ENCODE peak calls at places on chromosomes 4 and X, in ten cellular contexts. One of them, this sample, is unnamed.

GRCh38 chr4:125736057-125736456 is 421.3 kb downstream of the FAT4 start:
- DNase-seq in sigmoid colon: no peak
- DNase-seq in transverse colon: no peak
- DNase-seq in HCT116: no peak
- DNase-seq in upper lobe of left lung: no peak
- DNase-seq in Panc1: no peak
- DNase-seq in suprapubic skin: no peak
- DNase-seq in SK-N-SH: peak; percentile 4
- DNase-seq in breast epithelium: no peak
- DNase-seq in esophagus muscularis mucosa: no peak
- DNase-seq in this sample: no peak

GRCh38 chr4:44415251-44415650 is 33.4 kb downstream of the KCTD8 start:
- DNase-seq in suprapubic skin: no peak
- DNase-seq in HCT116: no peak
- DNase-seq in breast epithelium: no peak
- DNase-seq in Panc1: no peak
- DNase-seq in sigmoid colon: no peak
- DNase-seq in SK-N-SH: no peak
- DNase-seq in upper lobe of left lung: no peak
- DNase-seq in transverse colon: no peak
- DNase-seq in esophagus muscularis mucosa: no peak
- DNase-seq in this sample: no peak

GRCh38 chr4:132865922-132866321 is 283.2 kb upstream of the PCDH10 start:
- DNase-seq in SK-N-SH: no peak
- DNase-seq in esophagus muscularis mucosa: no peak
- DNase-seq in transverse colon: no peak
- DNase-seq in HCT116: no peak
- DNase-seq in sigmoid colon: no peak
- DNase-seq in suprapubic skin: no peak
- DNase-seq in breast epithelium: no peak
- DNase-seq in upper lobe of left lung: no peak
- DNase-seq in Panc1: no peak
- DNase-seq in this sample: no peak

GRCh38 chrX:93985621-93986020 is 311.6 kb downstream of the FAM133A start:
- DNase-seq in breast epithelium: no peak
- DNase-seq in SK-N-SH: no peak
- DNase-seq in transverse colon: no peak
- DNase-seq in HCT116: no peak
- DNase-seq in Panc1: no peak
- DNase-seq in esophagus muscularis mucosa: no peak
- DNase-seq in upper lobe of left lung: no peak
- DNase-seq in suprapubic skin: no peak
- DNase-seq in sigmoid colon: no peak
- DNase-seq in this sample: no peak

GRCh38 chr4:103198111-103198765 is at the start of gene CENPE:
- DNase-seq in esophagus muscularis mucosa: peak; percentile 97
- DNase-seq in HCT116: peak; percentile 83
- DNase-seq in SK-N-SH: peak; percentile 88
- DNase-seq in transverse colon: peak; percentile 88
- DNase-seq in breast epithelium: peak; percentile 58
- DNase-seq in upper lobe of left lung: peak; percentile 95
- DNase-seq in Panc1: peak; percentile 55
- DNase-seq in sigmoid colon: peak; percentile 90
- DNase-seq in suprapubic skin: peak; percentile 92
- DNase-seq in this sample: peak; percentile 74

GRCh38 chr4:123350191-123350544 is 46.4 kb upstream of the SPRY1 start:
- DNase-seq in upper lobe of left lung: no peak
- DNase-seq in SK-N-SH: no peak
- DNase-seq in HCT116: peak; percentile 16
- DNase-seq in sigmoid colon: no peak
- DNase-seq in transverse colon: peak; percentile 36
- DNase-seq in esophagus muscularis mucosa: no peak
- DNase-seq in breast epithelium: no peak
- DNase-seq in suprapubic skin: no peak
- DNase-seq in Panc1: no peak
- DNase-seq in this sample: peak; percentile 40

GRCh38 chr4:26687728-26688127 is 103.8 kb downstream of the TBC1D19 start:
- DNase-seq in upper lobe of left lung: no peak
- DNase-seq in transverse colon: no peak
- DNase-seq in breast epithelium: no peak
- DNase-seq in sigmoid colon: no peak
- DNase-seq in esophagus muscularis mucosa: no peak
- DNase-seq in HCT116: no peak
- DNase-seq in suprapubic skin: no peak
- DNase-seq in SK-N-SH: no peak
- DNase-seq in Panc1: no peak
- DNase-seq in this sample: no peak

GRCh38 chr4:173934201-173934600 is 349.3 kb downstream of the FBXO8 start:
- DNase-seq in Panc1: no peak
- DNase-seq in transverse colon: no peak
- DNase-seq in upper lobe of left lung: no peak
- DNase-seq in breast epithelium: no peak
- DNase-seq in esophagus muscularis mucosa: no peak
- DNase-seq in suprapubic skin: no peak
- DNase-seq in HCT116: no peak
- DNase-seq in SK-N-SH: no peak
- DNase-seq in sigmoid colon: no peak
- DNase-seq in this sample: no peak

GRCh38 chr4:99485212-99485611 is 25.6 kb upstream of the C4orf17 start:
- DNase-seq in sigmoid colon: no peak
- DNase-seq in SK-N-SH: no peak
- DNase-seq in HCT116: no peak
- DNase-seq in breast epithelium: no peak
- DNase-seq in upper lobe of left lung: no peak
- DNase-seq in suprapubic skin: no peak
- DNase-seq in esophagus muscularis mucosa: no peak
- DNase-seq in transverse colon: no peak
- DNase-seq in Panc1: no peak
- DNase-seq in this sample: no peak

GRCh38 chr4:88003261-88003660 is 4.2 kb upstream of the PKD2 start:
- DNase-seq in HCT116: no peak
- DNase-seq in breast epithelium: no peak
- DNase-seq in suprapubic skin: no peak
- DNase-seq in esophagus muscularis mucosa: no peak
- DNase-seq in transverse colon: no peak
- DNase-seq in SK-N-SH: no peak
- DNase-seq in Panc1: no peak
- DNase-seq in sigmoid colon: no peak
- DNase-seq in upper lobe of left lung: no peak
- DNase-seq in this sample: no peak

GRCh38 chr4:82799006-82799881 is 648 bp upstream of the SCD5 start:
- DNase-seq in Panc1: no peak
- DNase-seq in SK-N-SH: peak; percentile 44
- DNase-seq in HCT116: no peak
- DNase-seq in suprapubic skin: no peak
- DNase-seq in upper lobe of left lung: no peak
- DNase-seq in transverse colon: peak; percentile 13
- DNase-seq in esophagus muscularis mucosa: no peak
- DNase-seq in sigmoid colon: no peak
- DNase-seq in breast epithelium: no peak
- DNase-seq in this sample: peak; percentile 58

GRCh38 chr4:156765277-156765676 is 206.3 kb downstream of the PDGFC start:
- DNase-seq in SK-N-SH: no peak
- DNase-seq in sigmoid colon: no peak
- DNase-seq in breast epithelium: no peak
- DNase-seq in suprapubic skin: no peak
- DNase-seq in HCT116: no peak
- DNase-seq in transverse colon: no peak
- DNase-seq in esophagus muscularis mucosa: no peak
- DNase-seq in Panc1: no peak
- DNase-seq in upper lobe of left lung: no peak
- DNase-seq in this sample: no peak

GRCh38 chr4:2462218-2462991 is 6.5 kb upstream of the RNF4 start:
- DNase-seq in SK-N-SH: peak; percentile 96
- DNase-seq in Panc1: no peak
- DNase-seq in transverse colon: peak; percentile 66
- DNase-seq in upper lobe of left lung: peak; percentile 94
- DNase-seq in sigmoid colon: peak; percentile 85
- DNase-seq in HCT116: peak; percentile 15
- DNase-seq in suprapubic skin: no peak
- DNase-seq in breast epithelium: peak; percentile 19
- DNase-seq in esophagus muscularis mucosa: no peak
- DNase-seq in this sample: peak; percentile 42

DNA sequence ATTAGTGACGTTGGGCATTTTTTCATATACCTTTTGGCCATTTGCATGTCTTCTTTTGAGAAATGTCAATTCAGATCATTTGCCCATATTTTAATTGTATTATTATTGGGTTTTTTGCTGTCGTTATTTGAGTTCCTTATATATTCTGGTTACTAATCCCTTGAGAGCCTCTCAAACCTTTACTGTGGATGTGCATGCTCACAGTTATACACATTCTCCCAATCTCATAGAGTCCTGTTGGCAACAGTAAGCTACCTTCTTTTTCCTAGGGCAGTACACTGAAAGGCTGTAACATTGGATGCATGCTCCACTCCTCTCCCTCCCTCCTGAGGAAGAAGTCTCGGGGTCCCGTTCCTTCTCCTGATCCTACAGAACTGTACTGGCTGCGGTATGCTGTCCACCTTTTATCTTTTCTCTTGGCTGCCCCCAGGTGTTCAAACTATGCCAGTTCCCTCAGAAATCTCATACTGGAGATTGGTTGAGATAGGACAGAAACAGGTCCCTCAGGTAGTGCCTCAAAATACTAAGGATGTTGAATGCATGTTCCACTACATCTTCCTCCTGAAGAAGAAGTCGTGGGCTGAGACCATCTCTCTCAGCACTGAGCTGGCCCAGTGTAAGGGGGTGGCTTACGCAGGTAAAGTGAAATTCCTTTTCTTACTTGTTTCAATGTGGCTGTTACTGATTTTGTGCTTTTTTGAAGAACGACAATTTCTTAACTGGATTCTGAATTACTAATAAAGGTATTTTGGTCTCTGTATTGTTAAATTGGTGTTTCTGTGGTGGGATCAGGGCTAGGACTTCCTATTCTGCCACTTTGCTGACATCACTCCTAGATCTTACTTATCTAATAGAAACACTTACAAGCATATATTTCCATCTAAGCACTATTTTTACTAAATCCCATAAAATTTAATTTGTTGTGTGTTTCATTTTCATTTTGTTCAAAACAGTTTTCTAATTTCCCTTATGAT is 145.4 kb upstream of the HUWE1 start:
- DNase-seq in SK-N-SH: peak; percentile 45
- DNase-seq in transverse colon: peak; percentile 33
- DNase-seq in esophagus muscularis mucosa: no peak
- DNase-seq in sigmoid colon: no peak
- DNase-seq in upper lobe of left lung: no peak
- DNase-seq in HCT116: peak; percentile 28
- DNase-seq in Panc1: no peak
- DNase-seq in breast epithelium: no peak
- DNase-seq in suprapubic skin: no peak
- DNase-seq in this sample: peak; percentile 21
- TF ChIP-seq CTCF in SK-N-SH: peak; percentile 55
- TF ChIP-seq CTCF in transverse colon: peak; percentile 19
- TF ChIP-seq CTCF in esophagus muscularis mucosa: no peak
- TF ChIP-seq CTCF in sigmoid colon: no peak
- TF ChIP-seq CTCF in upper lobe of left lung: no peak
- TF ChIP-seq CTCF in HCT116: peak; percentile 50
- TF ChIP-seq CTCF in Panc1: peak; percentile 67
- TF ChIP-seq CTCF in breast epithelium: peak; percentile 37
- TF ChIP-seq CTCF in suprapubic skin: no peak
- TF ChIP-seq CTCF in this sample: no peak

GRCh38 chrX:97740886-97741285 is 857.2 kb downstream of the RPA4 start:
- DNase-seq in upper lobe of left lung: no peak
- DNase-seq in esophagus muscularis mucosa: no peak
- DNase-seq in transverse colon: no peak
- DNase-seq in HCT116: no peak
- DNase-seq in Panc1: no peak
- DNase-seq in sigmoid colon: no peak
- DNase-seq in suprapubic skin: no peak
- DNase-seq in breast epithelium: no peak
- DNase-seq in SK-N-SH: no peak
- DNase-seq in this sample: no peak
- TF ChIP-seq POLR2AphosphoS5 in upper lobe of left lung: no peak
- TF ChIP-seq POLR2AphosphoS5 in esophagus muscularis mucosa: no peak
- TF ChIP-seq POLR2AphosphoS5 in transverse colon: no peak
- TF ChIP-seq POLR2AphosphoS5 in HCT116: no peak
- TF ChIP-seq POLR2AphosphoS5 in Panc1: no peak
- TF ChIP-seq POLR2AphosphoS5 in sigmoid colon: no peak
- TF ChIP-seq POLR2AphosphoS5 in suprapubic skin: no peak
- TF ChIP-seq POLR2AphosphoS5 in breast epithelium: no peak
- TF ChIP-seq POLR2AphosphoS5 in SK-N-SH: no peak
- TF ChIP-seq POLR2AphosphoS5 in this sample: no peak

GRCh38 chr4:181820518-181820917 is 422.7 kb upstream of the TENM3 start:
- DNase-seq in esophagus muscularis mucosa: no peak
- DNase-seq in SK-N-SH: no peak
- DNase-seq in Panc1: no peak
- DNase-seq in breast epithelium: no peak
- DNase-seq in upper lobe of left lung: no peak
- DNase-seq in transverse colon: no peak
- DNase-seq in sigmoid colon: no peak
- DNase-seq in suprapubic skin: no peak
- DNase-seq in HCT116: no peak
- DNase-seq in this sample: no peak

GRCh38 chr4:181823645-181824044 is 419.6 kb upstream of the TENM3 start:
- DNase-seq in transverse colon: no peak
- DNase-seq in upper lobe of left lung: no peak
- DNase-seq in sigmoid colon: no peak
- DNase-seq in Panc1: no peak
- DNase-seq in esophagus muscularis mucosa: no peak
- DNase-seq in breast epithelium: no peak
- DNase-seq in SK-N-SH: no peak
- DNase-seq in suprapubic skin: no peak
- DNase-seq in HCT116: no peak
- DNase-seq in this sample: no peak

GRCh38 chr4:181822005-181822375 is 421.2 kb upstream of the TENM3 start:
- DNase-seq in upper lobe of left lung: no peak
- DNase-seq in esophagus muscularis mucosa: no peak
- DNase-seq in breast epithelium: no peak
- DNase-seq in HCT116: no peak
- DNase-seq in SK-N-SH: peak; percentile 23
- DNase-seq in sigmoid colon: no peak
- DNase-seq in Panc1: no peak
- DNase-seq in suprapubic skin: no peak
- DNase-seq in transverse colon: no peak
- DNase-seq in this sample: no peak

GRCh38 chr4:181821039-181822004 is 421.9 kb upstream of the TENM3 start:
- DNase-seq in transverse colon: no peak
- DNase-seq in suprapubic skin: no peak
- DNase-seq in esophagus muscularis mucosa: no peak
- DNase-seq in upper lobe of left lung: no peak
- DNase-seq in SK-N-SH: no peak
- DNase-seq in HCT116: no peak
- DNase-seq in breast epithelium: no peak
- DNase-seq in sigmoid colon: no peak
- DNase-seq in Panc1: no peak
- DNase-seq in this sample: no peak

GRCh38 chr4:181823183-181823582 is 420.0 kb upstream of the TENM3 start:
- DNase-seq in upper lobe of left lung: no peak
- DNase-seq in suprapubic skin: no peak
- DNase-seq in SK-N-SH: no peak
- DNase-seq in breast epithelium: no peak
- DNase-seq in transverse colon: no peak
- DNase-seq in HCT116: no peak
- DNase-seq in esophagus muscularis mucosa: no peak
- DNase-seq in sigmoid colon: no peak
- DNase-seq in Panc1: no peak
- DNase-seq in this sample: no peak
- H3K4me1 ChIP-seq in upper lobe of left lung: no peaks in the 10 kb centered on the region
- H3K4me1 ChIP-seq in suprapubic skin: no peaks in the 10 kb centered on the region
- H3K4me1 ChIP-seq in SK-N-SH: peaks cover 3% of the 10 kb centered on the region
- H3K4me1 ChIP-seq in breast epithelium: no peaks in the 10 kb centered on the region
- H3K4me1 ChIP-seq in transverse colon: no peaks in the 10 kb centered on the region
- H3K4me1 ChIP-seq in HCT116: no peaks in the 10 kb centered on the region
- H3K4me1 ChIP-seq in esophagus muscularis mucosa: no peaks in the 10 kb centered on the region
- H3K4me1 ChIP-seq in sigmoid colon: no peaks in the 10 kb centered on the region
- H3K4me1 ChIP-seq in Panc1: no peaks in the 10 kb centered on the region
- H3K4me1 ChIP-seq in this sample: no peaks in the 10 kb centered on the region

GRCh38 chrX:63932006-63932405 is 147.0 kb upstream of the ARHGEF9 start:
- DNase-seq in SK-N-SH: no peak
- DNase-seq in breast epithelium: no peak
- DNase-seq in HCT116: no peak
- DNase-seq in Panc1: no peak
- DNase-seq in transverse colon: no peak
- DNase-seq in esophagus muscularis mucosa: no peak
- DNase-seq in suprapubic skin: no peak
- DNase-seq in sigmoid colon: no peak
- DNase-seq in upper lobe of left lung: no peak
- DNase-seq in this sample: no peak
- TF ChIP-seq CTCF in SK-N-SH: no peak
- TF ChIP-seq CTCF in breast epithelium: no peak
- TF ChIP-seq CTCF in HCT116: peak; percentile 18
- TF ChIP-seq CTCF in Panc1: peak; percentile 16
- TF ChIP-seq CTCF in transverse colon: no peak
- TF ChIP-seq CTCF in esophagus muscularis mucosa: no peak
- TF ChIP-seq CTCF in suprapubic skin: no peak
- TF ChIP-seq CTCF in sigmoid colon: no peak
- TF ChIP-seq CTCF in upper lobe of left lung: no peak
- TF ChIP-seq CTCF in this sample: no peak

This sample was measured in prostate gland.